ENCODE peak calls at places on chromosomes 11 and 22, in eight cellular contexts. One of them, this sample, is unnamed.

GRCh38 chr22:22887621-22888503 is at the start of gene IGLL5:
- DNase-seq in CD8-positive, alpha-beta memory T cell: no peak
- DNase-seq in AG04450: no peak
- DNase-seq in Caco-2: no peak
- DNase-seq in WERI-Rb-1: no peak
- DNase-seq in right atrium auricular region: no peak
- DNase-seq in CD4-positive, CD25-positive, alpha-beta regulatory T cell: no peak
- DNase-seq in fibroblast of lung: no peak
- DNase-seq in this sample: no peak

GRCh38 chr11:12232160-12232559 is 121.8 kb downstream of the MICAL2 start:
- DNase-seq in right atrium auricular region: no peak
- DNase-seq in AG04450: no peak
- DNase-seq in CD8-positive, alpha-beta memory T cell: no peak
- DNase-seq in fibroblast of lung: no peak
- DNase-seq in WERI-Rb-1: no peak
- DNase-seq in Caco-2: no peak
- DNase-seq in CD4-positive, CD25-positive, alpha-beta regulatory T cell: no peak
- DNase-seq in this sample: no peak

GRCh38 chr22:27348634-27349033 is 452.9 kb downstream of the MN1 start:
- DNase-seq in fibroblast of lung: peak; percentile 9
- DNase-seq in CD8-positive, alpha-beta memory T cell: no peak
- DNase-seq in AG04450: no peak
- DNase-seq in CD4-positive, CD25-positive, alpha-beta regulatory T cell: no peak
- DNase-seq in Caco-2: no peak
- DNase-seq in right atrium auricular region: no peak
- DNase-seq in WERI-Rb-1: no peak
- DNase-seq in this sample: no peak

GRCh38 chr11:82864268-82864667 is 36.0 kb downstream of the PRCP start:
- DNase-seq in CD4-positive, CD25-positive, alpha-beta regulatory T cell: peak; percentile 20
- DNase-seq in fibroblast of lung: peak; percentile 90
- DNase-seq in Caco-2: peak; percentile 54
- DNase-seq in AG04450: no peak
- DNase-seq in CD8-positive, alpha-beta memory T cell: no peak
- DNase-seq in WERI-Rb-1: peak; percentile 67
- DNase-seq in right atrium auricular region: peak; percentile 70
- DNase-seq in this sample: peak; percentile 67

GRCh38 chr22:36331912-36332622 is 55.7 kb downstream of the MYH9 start:
- DNase-seq in AG04450: no peak
- DNase-seq in Caco-2: no peak
- DNase-seq in CD8-positive, alpha-beta memory T cell: peak; percentile 57
- DNase-seq in WERI-Rb-1: peak; percentile 24
- DNase-seq in CD4-positive, CD25-positive, alpha-beta regulatory T cell: peak; percentile 88
- DNase-seq in fibroblast of lung: peak; percentile 70
- DNase-seq in right atrium auricular region: peak; percentile 85
- DNase-seq in this sample: no peak

GRCh38 chr11:120515186-120515723 is 3.7 kb downstream of the GRIK4 start:
- DNase-seq in WERI-Rb-1: no peak
- DNase-seq in CD4-positive, CD25-positive, alpha-beta regulatory T cell: no peak
- DNase-seq in Caco-2: no peak
- DNase-seq in CD8-positive, alpha-beta memory T cell: no peak
- DNase-seq in fibroblast of lung: no peak
- DNase-seq in AG04450: no peak
- DNase-seq in right atrium auricular region: no peak
- DNase-seq in this sample: no peak

GRCh38 chr11:110720646-110721283 is 8.5 kb upstream of the ARHGAP20 start:
- DNase-seq in fibroblast of lung: peak; percentile 58
- DNase-seq in CD4-positive, CD25-positive, alpha-beta regulatory T cell: no peak
- DNase-seq in right atrium auricular region: no peak
- DNase-seq in WERI-Rb-1: no peak
- DNase-seq in AG04450: no peak
- DNase-seq in Caco-2: no peak
- DNase-seq in CD8-positive, alpha-beta memory T cell: no peak
- DNase-seq in this sample: no peak

GRCh38 chr11:86176165-86176884 is 68.2 kb upstream of the EED start:
- DNase-seq in AG04450: no peak
- DNase-seq in WERI-Rb-1: no peak
- DNase-seq in CD4-positive, CD25-positive, alpha-beta regulatory T cell: peak; percentile 92
- DNase-seq in Caco-2: no peak
- DNase-seq in right atrium auricular region: no peak
- DNase-seq in fibroblast of lung: peak; percentile 53
- DNase-seq in CD8-positive, alpha-beta memory T cell: no peak
- DNase-seq in this sample: no peak

GRCh38 chr11:67267188-67268035 is 1.1 kb downstream of the GRK2 start:
- DNase-seq in WERI-Rb-1: no peak
- DNase-seq in AG04450: no peak
- DNase-seq in right atrium auricular region: no peak
- DNase-seq in Caco-2: no peak
- DNase-seq in fibroblast of lung: no peak
- DNase-seq in CD4-positive, CD25-positive, alpha-beta regulatory T cell: peak; percentile 77
- DNase-seq in CD8-positive, alpha-beta memory T cell: no peak
- DNase-seq in this sample: no peak

GRCh38 chr11:98711011-98711410 is 309.7 kb upstream of the CNTN5 start:
- DNase-seq in WERI-Rb-1: no peak
- DNase-seq in AG04450: no peak
- DNase-seq in CD8-positive, alpha-beta memory T cell: no peak
- DNase-seq in right atrium auricular region: no peak
- DNase-seq in CD4-positive, CD25-positive, alpha-beta regulatory T cell: no peak
- DNase-seq in fibroblast of lung: no peak
- DNase-seq in Caco-2: no peak
- DNase-seq in this sample: peak; percentile 15

GRCh38 chr11:46726206-46726862 is 7.3 kb downstream of the F2 start:
- DNase-seq in WERI-Rb-1: no peak
- DNase-seq in CD8-positive, alpha-beta memory T cell: no peak
- DNase-seq in right atrium auricular region: no peak
- DNase-seq in CD4-positive, CD25-positive, alpha-beta regulatory T cell: no peak
- DNase-seq in AG04450: no peak
- DNase-seq in fibroblast of lung: no peak
- DNase-seq in Caco-2: no peak
- DNase-seq in this sample: no peak

GRCh38 chr11:116851631-116852030 is 14.2 kb upstream of the APOA1 start:
- DNase-seq in right atrium auricular region: no peak
- DNase-seq in CD8-positive, alpha-beta memory T cell: peak; percentile 40
- DNase-seq in CD4-positive, CD25-positive, alpha-beta regulatory T cell: peak; percentile 80
- DNase-seq in AG04450: no peak
- DNase-seq in WERI-Rb-1: no peak
- DNase-seq in fibroblast of lung: no peak
- DNase-seq in Caco-2: no peak
- DNase-seq in this sample: no peak

GRCh38 chr11:130636672-130637463 is 188.4 kb downstream of the ADAMTS15 start:
- DNase-seq in WERI-Rb-1: no peak
- DNase-seq in AG04450: no peak
- DNase-seq in CD8-positive, alpha-beta memory T cell: no peak
- DNase-seq in CD4-positive, CD25-positive, alpha-beta regulatory T cell: peak; percentile 62
- DNase-seq in fibroblast of lung: peak; percentile 69
- DNase-seq in Caco-2: no peak
- DNase-seq in right atrium auricular region: no peak
- DNase-seq in this sample: no peak

GRCh38 chr11:112511906-112512305 is 251.2 kb upstream of the PLET1 start:
- DNase-seq in right atrium auricular region: no peak
- DNase-seq in AG04450: no peak
- DNase-seq in Caco-2: no peak
- DNase-seq in fibroblast of lung: no peak
- DNase-seq in CD8-positive, alpha-beta memory T cell: no peak
- DNase-seq in CD4-positive, CD25-positive, alpha-beta regulatory T cell: no peak
- DNase-seq in WERI-Rb-1: no peak
- DNase-seq in this sample: no peak

GRCh38 chr22:45503816-45504702 is 1.4 kb downstream of the FBLN1 start:
- DNase-seq in WERI-Rb-1: peak; percentile 50
- DNase-seq in right atrium auricular region: no peak
- DNase-seq in Caco-2: peak; percentile 29
- DNase-seq in fibroblast of lung: peak; percentile 63
- DNase-seq in CD4-positive, CD25-positive, alpha-beta regulatory T cell: no peak
- DNase-seq in CD8-positive, alpha-beta memory T cell: no peak
- DNase-seq in AG04450: no peak
- DNase-seq in this sample: peak; percentile 97

GRCh38 chr22:38397189-38398097 is 57.6 kb downstream of the KCNJ4 start:
- DNase-seq in CD4-positive, CD25-positive, alpha-beta regulatory T cell: peak; percentile 43
- DNase-seq in fibroblast of lung: peak; percentile 42
- DNase-seq in CD8-positive, alpha-beta memory T cell: no peak
- DNase-seq in Caco-2: no peak
- DNase-seq in WERI-Rb-1: no peak
- DNase-seq in right atrium auricular region: no peak
- DNase-seq in AG04450: no peak
- DNase-seq in this sample: peak; percentile 87

GRCh38 chr11:18036456-18036855 is 9.6 kb downstream of the TPH1 start:
- DNase-seq in fibroblast of lung: no peak
- DNase-seq in CD8-positive, alpha-beta memory T cell: no peak
- DNase-seq in AG04450: no peak
- DNase-seq in CD4-positive, CD25-positive, alpha-beta regulatory T cell: no peak
- DNase-seq in WERI-Rb-1: peak; percentile 60
- DNase-seq in Caco-2: no peak
- DNase-seq in right atrium auricular region: no peak
- DNase-seq in this sample: no peak

GRCh38 chr22:46547883-46548244 is 10.4 kb upstream of the CELSR1 start:
- DNase-seq in Caco-2: peak; percentile 39
- DNase-seq in CD4-positive, CD25-positive, alpha-beta regulatory T cell: no peak
- DNase-seq in CD8-positive, alpha-beta memory T cell: no peak
- DNase-seq in AG04450: peak; percentile 47
- DNase-seq in fibroblast of lung: peak; percentile 91
- DNase-seq in right atrium auricular region: peak; percentile 89
- DNase-seq in WERI-Rb-1: no peak
- DNase-seq in this sample: no peak
- H3K4me3 ChIP-seq in Caco-2: no peak overlapping the region
- H3K4me3 ChIP-seq in CD4-positive, CD25-positive, alpha-beta regulatory T cell: no peak overlapping the region
- H3K4me3 ChIP-seq in CD8-positive, alpha-beta memory T cell: no peak overlapping the region
- H3K4me3 ChIP-seq in AG04450: no peak overlapping the region
- H3K4me3 ChIP-seq in fibroblast of lung: no peak overlapping the region
- H3K4me3 ChIP-seq in right atrium auricular region: no peak overlapping the region
- H3K4me3 ChIP-seq in WERI-Rb-1: no peak overlapping the region
- H3K4me3 ChIP-seq in this sample: no peak overlapping the region

DNA sequence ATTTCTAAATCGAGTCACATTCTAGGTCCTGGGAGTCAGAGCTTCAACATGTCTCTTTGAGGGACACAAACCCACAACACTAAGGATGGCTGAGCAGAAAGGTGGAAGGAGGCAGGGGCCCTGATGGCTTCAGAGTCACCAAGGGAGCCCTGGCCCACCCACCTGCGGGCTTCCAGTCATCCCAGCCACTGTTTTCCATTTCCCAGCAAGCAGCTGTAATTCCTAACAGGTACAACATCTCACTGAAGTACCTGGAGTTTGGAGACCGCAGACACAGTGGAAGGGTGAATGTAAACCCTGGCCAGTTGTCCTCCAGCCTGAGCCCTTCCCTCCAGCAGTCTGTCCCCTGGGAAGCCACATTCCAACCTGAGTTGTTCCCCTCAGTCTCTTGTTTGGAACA is 562.8 kb downstream of the TBC1D22A start:
- DNase-seq in WERI-Rb-1: no peak
- DNase-seq in fibroblast of lung: no peak
- DNase-seq in CD4-positive, CD25-positive, alpha-beta regulatory T cell: no peak
- DNase-seq in right atrium auricular region: peak; percentile 18
- DNase-seq in AG04450: no peak
- DNase-seq in CD8-positive, alpha-beta memory T cell: no peak
- DNase-seq in Caco-2: no peak
- DNase-seq in this sample: no peak
- H3K9me3 ChIP-seq in WERI-Rb-1: peaks cover 14% of the 10 kb centered on the region
- H3K9me3 ChIP-seq in fibroblast of lung: no peaks in the 10 kb centered on the region
- H3K9me3 ChIP-seq in CD4-positive, CD25-positive, alpha-beta regulatory T cell: peaks cover 5% of the 10 kb centered on the region
- H3K9me3 ChIP-seq in right atrium auricular region: peaks cover 24% of the 10 kb centered on the region
- H3K9me3 ChIP-seq in AG04450: peaks cover 7% of the 10 kb centered on the region
- H3K9me3 ChIP-seq in CD8-positive, alpha-beta memory T cell: peaks cover 6% of the 10 kb centered on the region
- H3K9me3 ChIP-seq in Caco-2: peaks cover 8% of the 10 kb centered on the region
- H3K9me3 ChIP-seq in this sample: no peaks in the 10 kb centered on the region

DNA sequence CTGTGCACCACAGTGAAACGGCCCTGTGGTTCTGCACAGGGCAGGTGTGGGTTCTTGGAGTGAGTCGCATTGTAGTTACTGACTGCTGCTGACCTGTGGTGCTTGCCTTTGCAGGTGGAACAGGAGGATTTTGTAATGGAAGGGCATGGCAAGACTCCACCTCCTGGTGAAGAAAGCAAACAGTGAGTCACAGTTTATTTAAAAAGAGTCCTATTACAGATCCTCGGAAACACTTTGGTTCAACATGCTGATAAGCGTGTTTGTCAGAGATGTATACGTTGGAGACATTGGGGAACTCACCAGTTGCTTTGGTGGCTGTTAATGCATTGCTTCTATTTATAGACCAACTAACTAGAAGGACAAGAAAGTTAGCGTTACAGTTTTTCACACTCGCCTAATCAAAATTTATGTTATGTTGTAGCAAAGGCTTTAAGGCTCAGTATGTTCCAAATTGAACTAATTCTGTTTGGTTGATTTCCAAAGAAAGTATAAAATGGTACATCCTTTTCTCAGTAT is 21.7 kb upstream of the TNRC6B start:
- DNase-seq in Caco-2: peak; percentile 79
- DNase-seq in fibroblast of lung: peak; percentile 78
- DNase-seq in WERI-Rb-1: no peak
- DNase-seq in AG04450: no peak
- DNase-seq in right atrium auricular region: no peak
- DNase-seq in CD8-positive, alpha-beta memory T cell: no peak
- DNase-seq in CD4-positive, CD25-positive, alpha-beta regulatory T cell: peak; percentile 23
- DNase-seq in this sample: no peak
- H3K4me3 ChIP-seq in Caco-2: no peak overlapping the region
- H3K4me3 ChIP-seq in fibroblast of lung: no peak overlapping the region
- H3K4me3 ChIP-seq in WERI-Rb-1: no peak overlapping the region
- H3K4me3 ChIP-seq in AG04450: no peak overlapping the region
- H3K4me3 ChIP-seq in right atrium auricular region: no peak overlapping the region
- H3K4me3 ChIP-seq in CD8-positive, alpha-beta memory T cell: no peak overlapping the region
- H3K4me3 ChIP-seq in CD4-positive, CD25-positive, alpha-beta regulatory T cell: no peak overlapping the region
- H3K4me3 ChIP-seq in this sample: no peak overlapping the region

GRCh38 chr11:37503411-37504065 is 905.5 kb upstream of the RAG2 start:
- DNase-seq in right atrium auricular region: no peak
- DNase-seq in fibroblast of lung: no peak
- DNase-seq in AG04450: no peak
- DNase-seq in CD8-positive, alpha-beta memory T cell: no peak
- DNase-seq in Caco-2: no peak
- DNase-seq in CD4-positive, CD25-positive, alpha-beta regulatory T cell: no peak
- DNase-seq in WERI-Rb-1: no peak
- DNase-seq in this sample: no peak

GRCh38 chr11:37504066-37504611 is 906.1 kb upstream of the RAG2 start:
- DNase-seq in Caco-2: peak; percentile 51
- DNase-seq in AG04450: peak; percentile 55
- DNase-seq in CD4-positive, CD25-positive, alpha-beta regulatory T cell: no peak
- DNase-seq in fibroblast of lung: peak; percentile 68
- DNase-seq in WERI-Rb-1: no peak
- DNase-seq in right atrium auricular region: no peak
- DNase-seq in CD8-positive, alpha-beta memory T cell: no peak
- DNase-seq in this sample: peak; percentile 46

GRCh38 chr11:37506516-37506915 is 908.5 kb upstream of the RAG2 start:
- DNase-seq in right atrium auricular region: no peak
- DNase-seq in CD4-positive, CD25-positive, alpha-beta regulatory T cell: no peak
- DNase-seq in CD8-positive, alpha-beta memory T cell: no peak
- DNase-seq in Caco-2: no peak
- DNase-seq in AG04450: no peak
- DNase-seq in WERI-Rb-1: no peak
- DNase-seq in fibroblast of lung: no peak
- DNase-seq in this sample: no peak

GRCh38 chr11:37504925-37505324 is 906.9 kb upstream of the RAG2 start:
- DNase-seq in CD8-positive, alpha-beta memory T cell: no peak
- DNase-seq in AG04450: peak; percentile 74
- DNase-seq in WERI-Rb-1: no peak
- DNase-seq in right atrium auricular region: no peak
- DNase-seq in Caco-2: peak; percentile 69
- DNase-seq in CD4-positive, CD25-positive, alpha-beta regulatory T cell: no peak
- DNase-seq in fibroblast of lung: peak; percentile 78
- DNase-seq in this sample: no peak

DNA sequence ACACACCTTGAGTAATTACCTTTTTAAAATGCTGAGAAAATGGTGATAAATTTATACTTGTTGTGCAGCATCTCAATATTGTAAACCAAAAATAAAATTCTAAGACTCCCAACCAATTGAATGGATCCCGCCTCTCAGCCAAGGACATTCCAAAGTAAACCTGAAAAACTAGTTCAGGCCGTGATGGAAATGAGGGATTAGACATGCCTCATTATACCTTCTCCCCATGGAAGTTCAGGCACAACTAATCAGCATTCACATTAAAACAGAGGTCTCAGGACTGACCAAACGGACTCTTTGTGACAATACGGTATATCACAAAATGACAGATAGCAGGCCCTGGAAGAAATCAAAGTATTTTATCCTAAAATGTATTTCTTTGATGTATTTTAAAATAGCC is 907.4 kb upstream of the RAG2 start:
- DNase-seq in right atrium auricular region: no peak
- DNase-seq in CD4-positive, CD25-positive, alpha-beta regulatory T cell: no peak
- DNase-seq in fibroblast of lung: no peak
- DNase-seq in CD8-positive, alpha-beta memory T cell: no peak
- DNase-seq in WERI-Rb-1: no peak
- DNase-seq in Caco-2: no peak
- DNase-seq in AG04450: no peak
- DNase-seq in this sample: peak; percentile 38
- H3K9me3 ChIP-seq in right atrium auricular region: no peaks in the 10 kb centered on the region
- H3K9me3 ChIP-seq in CD4-positive, CD25-positive, alpha-beta regulatory T cell: peaks cover 5% of the 10 kb centered on the region
- H3K9me3 ChIP-seq in fibroblast of lung: no peaks in the 10 kb centered on the region
- H3K9me3 ChIP-seq in CD8-positive, alpha-beta memory T cell: no peaks in the 10 kb centered on the region
- H3K9me3 ChIP-seq in WERI-Rb-1: no peaks in the 10 kb centered on the region
- H3K9me3 ChIP-seq in Caco-2: peaks cover 20% of the 10 kb centered on the region
- H3K9me3 ChIP-seq in AG04450: no peaks in the 10 kb centered on the region
- H3K9me3 ChIP-seq in this sample: no peaks in the 10 kb centered on the region